ENCODE peak calls at places on chromosomes 12 and 14, in four cellular contexts. P, U, K and A are unnamed samples.
A peak's percentile ranks its signal among the peaks of the same experiment; 100 is the strongest.

GRCh38 chr12:58413794-58414193 is 472.4 kb downstream of the ATP23 start:
- DNase-seq in P (no peak), U (no peak), K (no peak), A (no peak)

GRCh38 chr12:31813305-31813704 is 84.5 kb upstream of the AMN1 start:
- DNase-seq in P (no peak), U (no peak), K (peak; percentile 33), A (no peak)

GRCh38 chr14:72535485-72535884 is 358.4 kb downstream of the DPF3 start:
- DNase-seq in P (peak; percentile 40), U (no peak), K (no peak), A (no peak)

GRCh38 chr14:22334627-22335026 is 254.4 kb downstream of the DAD1 start:
- DNase-seq in P (no peak), U (no peak), K (no peak), A (peak; percentile 17)

GRCh38 chr14:97179573-97179972 is 382.4 kb downstream of the VRK1 start:
- DNase-seq in P (no peak), U (no peak), K (no peak), A (no peak)

GRCh38 chr12:65673732-65674131 is 150.6 kb upstream of the HMGA2 start:
- DNase-seq in P (no peak), U (no peak), K (no peak), A (no peak)

GRCh38 chr12:105348142-105348541 is 17.7 kb downstream of the C12orf75 start:
- DNase-seq in P (no peak), U (no peak), K (no peak), A (no peak)

GRCh38 chr12:9731797-9732196 is 1.1 kb downstream of the CLECL1 start:
- DNase-seq in P (no peak), U (no peak), K (no peak), A (no peak)

GRCh38 chr12:50764861-50765324 is 992 bp downstream of the ATF1 start:
- DNase-seq in P (no peak), U (no peak), K (peak; percentile 89), A (peak; percentile 72)

GRCh38 chr14:22397338-22397737 is 191.7 kb downstream of the DAD1 start:
- DNase-seq in P (no peak), U (no peak), K (no peak), A (no peak)

GRCh38 chr12:92886131-92886530 is 43.0 kb downstream of the EEA1 start:
- DNase-seq in P (no peak), U (no peak), K (peak; percentile 28), A (no peak)

GRCh38 chr14:66315548-66315947 is 170.6 kb upstream of the CCDC196 start:
- DNase-seq in P (no peak), U (no peak), K (no peak), A (no peak)

DNA sequence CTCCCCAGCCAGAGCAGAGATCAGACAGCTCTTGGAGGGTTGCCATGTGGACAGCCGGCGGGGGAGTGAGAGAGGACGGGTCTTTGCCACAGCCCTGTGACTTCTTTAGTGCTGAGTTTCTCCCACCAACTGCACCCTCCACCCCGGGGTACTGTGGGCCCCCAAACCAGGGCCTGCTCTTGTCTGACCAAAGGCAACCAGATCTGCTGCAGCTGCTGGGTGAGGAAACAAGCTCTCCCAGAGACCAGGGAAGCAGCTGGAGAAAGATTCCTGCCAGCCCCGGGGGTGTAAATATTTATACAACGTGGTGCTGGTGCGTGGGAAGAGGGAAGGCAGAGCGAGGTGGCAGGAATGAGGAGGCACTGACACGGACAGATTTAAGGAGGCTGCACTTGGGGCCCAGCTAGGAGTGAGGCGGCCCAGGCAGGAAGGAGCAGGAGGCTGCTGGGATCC is 14.3 kb upstream of the ZFP36L1 start:
- DNase-seq in P (no peak), U (no peak), K (peak; percentile 58), A (peak; percentile 53)
- TF ChIP-seq ESRRA in P (no peak), U (no peak), K (no peak), A (no peak)

DNA sequence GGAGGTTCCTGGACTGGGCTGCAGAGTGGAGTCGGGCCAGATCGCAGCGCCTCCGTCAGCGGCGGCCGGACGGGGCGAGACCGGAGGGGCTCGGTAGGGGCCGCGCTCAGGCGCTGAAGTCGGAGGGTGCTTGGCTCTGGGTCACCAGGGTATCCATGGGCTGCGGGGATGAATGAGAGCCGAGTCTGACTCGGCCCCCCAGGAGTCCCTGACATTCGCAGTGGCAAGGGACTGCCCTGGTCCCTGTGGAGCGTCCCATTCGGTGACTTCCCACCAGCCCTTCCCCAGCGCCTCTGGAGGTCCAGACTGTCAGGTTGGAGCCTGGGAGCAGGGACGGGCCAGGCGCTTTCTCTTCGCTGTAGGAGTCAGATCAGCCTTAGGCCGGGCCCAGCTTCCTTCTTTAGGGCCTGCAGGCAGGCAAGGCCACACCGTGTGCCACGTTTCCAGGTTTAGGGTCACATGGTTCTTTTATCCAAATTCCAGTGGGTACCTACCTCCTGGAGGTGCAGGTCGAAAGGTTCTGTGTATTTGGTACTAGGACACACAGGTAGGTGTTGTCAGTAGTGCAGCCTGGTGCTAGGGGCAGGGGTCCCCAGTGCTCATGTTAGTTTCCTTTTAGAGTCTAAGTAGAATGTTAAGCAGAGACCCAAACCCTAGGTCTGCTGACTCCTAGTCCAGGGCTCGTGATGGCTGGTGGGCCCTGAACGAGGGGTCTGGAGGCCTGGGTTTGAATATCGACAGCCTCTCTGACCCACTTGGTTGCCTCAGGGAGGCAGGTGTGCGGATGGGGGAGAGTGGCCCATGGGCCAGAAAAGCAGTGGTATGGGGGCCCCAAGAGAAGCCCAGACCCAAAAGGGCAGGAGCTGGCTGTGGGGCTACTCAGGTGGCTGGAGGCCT is 1.2 kb upstream of the SLC25A29 start:
- DNase-seq in P (no peak), U (peak; percentile 23), K (no peak), A (no peak)
- H3K4me1 ChIP-seq in P (no peaks in the 10 kb centered on the region), U (peaks cover 46% of the 10 kb centered on the region), K (peaks cover 60% of the 10 kb centered on the region), A (peaks cover 26% of the 10 kb centered on the region)

GRCh38 chr12:130952106-130952505 is 1.6 kb upstream of the ADGRD1 start:
- DNase-seq in P (no peak), U (no peak), K (no peak), A (no peak)

GRCh38 chr12:130953783-130954543 is at the start of gene ADGRD1:
- DNase-seq in P (no peak), U (no peak), K (no peak), A (peak; percentile 26)

GRCh38 chr12:130954544-130954831 is 781 bp downstream of the ADGRD1 start:
- DNase-seq in P (no peak), U (no peak), K (no peak), A (no peak)

GRCh38 chr12:130951636-130952035 is 2.1 kb upstream of the ADGRD1 start:
- DNase-seq in P (no peak), U (no peak), K (no peak), A (no peak)

GRCh38 chr12:130952545-130952954 is 1.2 kb upstream of the ADGRD1 start:
- DNase-seq in P (no peak), U (no peak), K (no peak), A (no peak)
- TF ChIP-seq CEBPB in P (no peak), U (peak; percentile 20), K (no peak), A (no peak)

DNA sequence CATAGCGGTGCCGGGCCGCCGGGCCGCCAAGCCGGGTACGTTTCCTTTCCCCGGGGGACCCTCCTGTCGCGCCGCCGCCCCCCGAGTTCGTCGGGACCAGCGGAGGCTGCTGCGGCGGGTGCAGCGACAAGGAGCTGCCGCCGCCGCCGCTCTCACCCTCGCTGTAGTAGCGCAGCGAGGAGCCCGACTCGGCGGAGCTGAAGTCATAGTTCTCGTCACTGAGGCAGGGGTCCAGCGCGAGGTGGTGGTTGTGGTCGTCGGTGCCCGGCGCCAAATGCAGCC is 555 bp downstream of the DDHD1 start:
- DNase-seq in P (no peak), U (no peak), K (no peak), A (peak; percentile 35)
- TF ChIP-seq ESRRA in P (no peak), U (no peak), K (no peak), A (no peak)

GRCh38 chr14:106605548-106606448 is 1079.4 kb downstream of the TMEM121 start:
- DNase-seq in P (peak; percentile 21), U (peak; percentile 58), K (peak; percentile 31), A (no peak)
- H3K4me1 ChIP-seq in P (no peaks in the 10 kb centered on the region), U (no peaks in the 10 kb centered on the region), K (no peaks in the 10 kb centered on the region), A (no peaks in the 10 kb centered on the region)

DNA sequence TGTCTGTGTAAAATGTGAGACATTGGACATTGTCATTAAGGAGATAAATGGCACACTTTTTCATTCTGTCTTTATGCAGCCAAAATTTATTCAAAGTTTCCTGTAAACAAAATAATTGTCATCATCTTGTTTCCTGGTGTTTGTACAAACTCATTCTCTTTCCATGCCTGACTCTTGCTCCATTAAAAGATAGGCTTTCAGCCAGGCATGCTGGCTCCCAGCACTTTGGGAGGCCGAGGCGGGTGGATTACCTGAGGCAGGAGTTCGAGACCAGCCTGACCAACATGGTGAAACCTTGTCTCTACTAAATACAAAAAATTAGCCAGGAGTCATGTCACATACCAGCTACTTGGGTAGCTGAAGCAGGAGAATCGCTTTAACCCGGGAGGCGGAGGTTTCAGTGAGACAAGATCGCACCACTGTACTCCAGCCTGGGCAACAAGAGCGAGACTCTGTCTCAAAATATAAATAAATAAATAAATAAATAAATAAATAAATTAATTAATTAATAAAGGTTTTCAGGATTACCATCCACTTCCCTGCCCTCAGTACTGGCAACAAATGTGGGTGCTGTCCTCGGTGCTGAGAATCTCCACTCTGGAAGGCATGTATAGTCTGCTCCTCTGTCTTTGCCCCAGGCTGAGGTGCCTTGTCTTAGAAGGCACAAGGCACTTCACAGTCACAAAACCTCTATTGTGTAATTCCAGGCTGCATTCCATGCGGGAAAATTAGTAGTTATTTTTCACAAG is 83.2 kb downstream of the PAH start:
- DNase-seq in P (no peak), U (no peak), K (no peak), A (peak; percentile 21)
- TF ChIP-seq CEBPB in P (no peak), U (no peak), K (no peak), A (no peak)

DNA sequence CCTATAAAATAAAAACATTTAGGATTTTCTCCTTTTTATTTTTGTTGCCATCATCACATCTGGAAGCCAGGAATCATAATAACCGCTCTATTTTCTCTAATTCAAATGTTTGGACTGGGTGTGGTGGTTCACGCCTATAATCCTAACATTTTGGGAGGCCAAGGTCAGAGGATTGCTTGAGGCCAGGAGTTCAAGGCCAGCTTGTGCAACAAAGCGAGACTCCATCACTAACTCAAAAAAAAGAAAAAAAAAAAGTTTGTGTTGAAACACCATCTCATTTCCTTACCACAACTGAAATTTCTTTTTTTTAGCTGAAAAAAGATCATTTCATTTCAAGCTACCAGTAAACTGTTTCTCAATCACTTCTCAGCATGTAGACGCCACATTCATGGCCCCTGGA is 8.8 kb upstream of the BAZ1A start:
- DNase-seq in P (no peak), U (no peak), K (peak; percentile 50), A (no peak)
- TF ChIP-seq ESRRA in P (no peak), U (no peak), K (peak; percentile 43), A (no peak)

DNA sequence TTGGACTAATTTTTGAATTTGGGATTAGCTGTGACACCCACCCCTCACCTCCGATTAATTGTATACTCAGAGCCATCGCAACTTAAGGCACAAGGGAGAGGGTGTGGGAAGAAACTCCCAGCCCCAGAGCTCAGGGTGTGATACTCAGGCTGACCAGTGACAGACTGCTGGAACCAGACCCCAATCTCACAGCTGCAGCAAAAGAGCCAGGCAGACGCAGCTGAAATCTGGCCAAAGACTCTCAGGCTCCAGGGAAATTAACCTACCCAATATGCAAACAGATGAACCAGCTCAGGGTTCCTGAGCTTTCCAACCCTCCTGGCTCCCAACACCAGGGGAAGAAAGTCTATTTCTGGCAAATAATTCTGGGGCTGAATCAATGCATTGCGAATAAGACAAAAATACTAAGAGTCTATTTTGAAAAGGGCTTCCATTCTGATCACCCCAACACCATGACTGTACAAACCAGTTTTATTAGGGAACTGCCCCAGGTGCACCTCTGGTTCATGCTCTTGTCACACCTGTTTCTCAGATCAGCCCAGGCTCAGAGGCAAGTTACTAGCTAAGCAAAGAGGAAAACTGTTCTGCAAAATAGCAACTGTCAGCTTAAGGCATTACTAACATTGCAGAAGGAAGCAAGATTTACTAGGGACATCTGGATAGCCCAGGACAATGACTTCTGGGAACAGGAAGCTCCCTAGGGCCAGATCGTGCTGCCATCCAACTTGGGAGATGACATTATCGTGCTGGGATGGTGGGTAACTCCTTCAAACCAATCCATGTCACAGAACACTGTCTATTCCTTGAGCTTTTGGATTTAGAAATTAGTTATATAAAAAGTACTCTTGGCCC is 30.3 kb downstream of the ANAPC7 start:
- DNase-seq in P (no peak), U (no peak), K (no peak), A (no peak)
- H3K4me1 ChIP-seq in P (peaks cover 21% of the 10 kb centered on the region), U (peaks cover 6% of the 10 kb centered on the region), K (peaks cover 4% of the 10 kb centered on the region), A (no peaks in the 10 kb centered on the region)